ENCODE peak calls at places on chromosomes 6 and 20, in five cellular contexts. K, O, C, D and S are unnamed samples.

GRCh38 chr6:151317206-151317994 is 74.0 kb downstream of the ZBTB2 start:
- DNase-seq in K (no peak), O (no peak), C (no peak), D (no peak), S (no peak)

GRCh38 chr6:28349892-28350737 is at the start of gene ZKSCAN3:
- DNase-seq in C (peak; percentile 86), K (peak; percentile 80), O (peak; percentile 82), D (peak; percentile 93), S (peak; percentile 92)

GRCh38 chr20:60249436-60249835 is 291.2 kb downstream of the CDH26 start:
- DNase-seq in C (no peak), K (no peak), O (no peak), D (no peak), S (no peak)

GRCh38 chr6:113856571-113857564 is at the start of gene MARCKS:
- DNase-seq in D (peak; percentile 87), C (peak; percentile 94), K (peak; percentile 88), O (peak; percentile 90), S (peak; percentile 90)

GRCh38 chr20:59253779-59254319 is 46.6 kb upstream of the EDN3 start:
- DNase-seq in C (no peak), D (no peak), O (no peak), K (no peak), S (no peak)

GRCh38 chr6:142155091-142155490 is 8.0 kb downstream of the VTA1 start:
- DNase-seq in C (no peak), K (no peak), D (no peak), O (no peak), S (no peak)

GRCh38 chr6:3324262-3324942 is 65.7 kb downstream of the PSMG4 start:
- DNase-seq in D (no peak), O (peak; percentile 71), K (peak; percentile 71), C (no peak), S (no peak)

GRCh38 chr6:44263357-44264100 is 1.8 kb downstream of the NFKBIE start:
- DNase-seq in C (no peak), D (peak; percentile 68), O (no peak), K (no peak), S (no peak)

GRCh38 chr6:111837641-111838500 is 35.4 kb downstream of the FYN start:
- DNase-seq in O (no peak), D (no peak), C (no peak), K (no peak), S (no peak)

GRCh38 chr20:61517419-61517818 is 265.4 kb downstream of the CDH4 start:
- DNase-seq in D (peak; percentile 2), O (no peak), K (no peak), C (no peak), S (no peak)

GRCh38 chr6:137266032-137266586 is 46.9 kb upstream of the IFNGR1 start:
- DNase-seq in O (no peak), D (no peak), C (no peak), K (no peak), S (no peak)

GRCh38 chr6:108497883-108498282 is 62.8 kb upstream of the FOXO3 start:
- DNase-seq in O (no peak), D (no peak), K (no peak), C (peak; percentile 17), S (no peak)

GRCh38 chr6:156396791-156397418 is 380.3 kb upstream of the ARID1B start:
- DNase-seq in D (peak; percentile 50), K (no peak), C (no peak), O (no peak), S (no peak)

GRCh38 chr6:166333172-166333995 is 9.0 kb downstream of the SFT2D1 start:
- DNase-seq in K (no peak), C (no peak), O (no peak), D (no peak), S (no peak)

GRCh38 chr6:122144229-122144628 is 255.2 kb upstream of the HSF2 start:
- DNase-seq in D (no peak), K (peak; percentile 72), C (no peak), O (no peak), S (no peak)

GRCh38 chr20:47785900-47786762 is 850 bp upstream of the SULF2 start:
- DNase-seq in K (peak; percentile 78), D (peak; percentile 69), C (peak; percentile 84), O (peak; percentile 60), S (peak; percentile 34)

GRCh38 chr6:104159045-104159618 is 700.6 kb downstream of the HACE1 start:
- DNase-seq in C (no peak), K (no peak), O (no peak), D (no peak), S (no peak)

GRCh38 chr20:56343861-56344381 is 14.9 kb upstream of the FAM210B start:
- DNase-seq in C (peak; percentile 12), K (peak; percentile 39), O (peak; percentile 22), D (no peak), S (peak; percentile 18)